ENCODE peak calls at places on chromosome 17, in eight cellular contexts. One of them, this sample, is unnamed.

GRCh38 chr17:73815474-73815873 is 171.2 kb upstream of the SDK2 start:
- DNase-seq in fibroblast of the aortic adventitia: no peak
- DNase-seq in A549: no peak
- DNase-seq in CD4-positive, alpha-beta T cell: no peak
- DNase-seq in MCF 10A: no peak
- DNase-seq in left ventricle myocardium inferior: no peak
- DNase-seq in IMR-90: no peak
- DNase-seq in lower leg skin: no peak
- DNase-seq in this sample: no peak

GRCh38 chr17:79294459-79295071 is 219.9 kb downstream of the ENGASE start:
- DNase-seq in lower leg skin: no peak
- DNase-seq in fibroblast of the aortic adventitia: peak; percentile 36
- DNase-seq in left ventricle myocardium inferior: peak; percentile 56
- DNase-seq in IMR-90: peak; percentile 29
- DNase-seq in MCF 10A: peak; percentile 57
- DNase-seq in A549: peak; percentile 51
- DNase-seq in CD4-positive, alpha-beta T cell: peak; percentile 20
- DNase-seq in this sample: peak; percentile 92

GRCh38 chr17:78585231-78585630 is 8.0 kb upstream of the DNAH17 start:
- DNase-seq in lower leg skin: no peak
- DNase-seq in left ventricle myocardium inferior: no peak
- DNase-seq in IMR-90: no peak
- DNase-seq in A549: no peak
- DNase-seq in fibroblast of the aortic adventitia: no peak
- DNase-seq in MCF 10A: no peak
- DNase-seq in CD4-positive, alpha-beta T cell: no peak
- DNase-seq in this sample: no peak

GRCh38 chr17:78082988-78083387 is 45.6 kb downstream of the TMC6 start:
- DNase-seq in MCF 10A: no peak
- DNase-seq in left ventricle myocardium inferior: no peak
- DNase-seq in fibroblast of the aortic adventitia: no peak
- DNase-seq in A549: no peak
- DNase-seq in CD4-positive, alpha-beta T cell: no peak
- DNase-seq in IMR-90: no peak
- DNase-seq in lower leg skin: no peak
- DNase-seq in this sample: no peak

GRCh38 chr17:13885953-13886889 is 183.1 kb upstream of the COX10 start:
- DNase-seq in lower leg skin: no peak
- DNase-seq in MCF 10A: no peak
- DNase-seq in A549: no peak
- DNase-seq in IMR-90: peak; percentile 69
- DNase-seq in fibroblast of the aortic adventitia: no peak
- DNase-seq in CD4-positive, alpha-beta T cell: no peak
- DNase-seq in left ventricle myocardium inferior: peak; percentile 57
- DNase-seq in this sample: no peak

GRCh38 chr17:2707721-2708584 is 3.6 kb downstream of the CLUH start:
- DNase-seq in IMR-90: no peak
- DNase-seq in left ventricle myocardium inferior: peak; percentile 84
- DNase-seq in fibroblast of the aortic adventitia: no peak
- DNase-seq in A549: peak; percentile 76
- DNase-seq in MCF 10A: no peak
- DNase-seq in lower leg skin: no peak
- DNase-seq in CD4-positive, alpha-beta T cell: no peak
- DNase-seq in this sample: no peak

GRCh38 chr17:63694229-63694973 is 5.5 kb downstream of the LIMD2 start:
- DNase-seq in IMR-90: no peak
- DNase-seq in MCF 10A: no peak
- DNase-seq in lower leg skin: no peak
- DNase-seq in CD4-positive, alpha-beta T cell: no peak
- DNase-seq in left ventricle myocardium inferior: no peak
- DNase-seq in A549: no peak
- DNase-seq in fibroblast of the aortic adventitia: no peak
- DNase-seq in this sample: no peak

GRCh38 chr17:72145972-72146755 is 25.3 kb downstream of the SOX9 start:
- DNase-seq in left ventricle myocardium inferior: no peak
- DNase-seq in MCF 10A: no peak
- DNase-seq in lower leg skin: no peak
- DNase-seq in CD4-positive, alpha-beta T cell: no peak
- DNase-seq in A549: no peak
- DNase-seq in fibroblast of the aortic adventitia: no peak
- DNase-seq in IMR-90: peak; percentile 60
- DNase-seq in this sample: no peak

GRCh38 chr17:69477204-69477899 is 62.9 kb downstream of the MAP2K6 start:
- DNase-seq in A549: no peak
- DNase-seq in IMR-90: no peak
- DNase-seq in lower leg skin: no peak
- DNase-seq in fibroblast of the aortic adventitia: no peak
- DNase-seq in MCF 10A: no peak
- DNase-seq in CD4-positive, alpha-beta T cell: no peak
- DNase-seq in left ventricle myocardium inferior: no peak
- DNase-seq in this sample: no peak

GRCh38 chr17:1125775-1126120 is 54.0 kb downstream of the ABR start:
- DNase-seq in lower leg skin: no peak
- DNase-seq in IMR-90: no peak
- DNase-seq in left ventricle myocardium inferior: no peak
- DNase-seq in CD4-positive, alpha-beta T cell: no peak
- DNase-seq in MCF 10A: no peak
- DNase-seq in fibroblast of the aortic adventitia: no peak
- DNase-seq in A549: no peak
- DNase-seq in this sample: no peak

GRCh38 chr17:58985265-58985810 is 121.3 kb downstream of the TRIM37 start:
- DNase-seq in left ventricle myocardium inferior: no peak
- DNase-seq in A549: no peak
- DNase-seq in MCF 10A: no peak
- DNase-seq in IMR-90: no peak
- DNase-seq in fibroblast of the aortic adventitia: no peak
- DNase-seq in CD4-positive, alpha-beta T cell: no peak
- DNase-seq in lower leg skin: no peak
- DNase-seq in this sample: no peak

GRCh38 chr17:79072544-79072943 is 2.1 kb upstream of the ENGASE start:
- DNase-seq in lower leg skin: no peak
- DNase-seq in A549: no peak
- DNase-seq in fibroblast of the aortic adventitia: no peak
- DNase-seq in CD4-positive, alpha-beta T cell: no peak
- DNase-seq in left ventricle myocardium inferior: no peak
- DNase-seq in IMR-90: no peak
- DNase-seq in MCF 10A: no peak
- DNase-seq in this sample: no peak

GRCh38 chr17:59362811-59363205 is 31.4 kb downstream of the YPEL2 start:
- DNase-seq in fibroblast of the aortic adventitia: no peak
- DNase-seq in CD4-positive, alpha-beta T cell: no peak
- DNase-seq in A549: no peak
- DNase-seq in lower leg skin: no peak
- DNase-seq in IMR-90: no peak
- DNase-seq in left ventricle myocardium inferior: no peak
- DNase-seq in MCF 10A: no peak
- DNase-seq in this sample: no peak

GRCh38 chr17:14310584-14310983 is 9.7 kb downstream of the HS3ST3B1 start:
- DNase-seq in MCF 10A: no peak
- DNase-seq in fibroblast of the aortic adventitia: no peak
- DNase-seq in CD4-positive, alpha-beta T cell: no peak
- DNase-seq in A549: no peak
- DNase-seq in left ventricle myocardium inferior: peak; percentile 25
- DNase-seq in IMR-90: no peak
- DNase-seq in lower leg skin: no peak
- DNase-seq in this sample: no peak

GRCh38 chr17:64781394-64781793 is 119.3 kb upstream of the SMURF2 start:
- DNase-seq in fibroblast of the aortic adventitia: no peak
- DNase-seq in left ventricle myocardium inferior: peak; percentile 69
- DNase-seq in MCF 10A: peak; percentile 37
- DNase-seq in lower leg skin: peak; percentile 61
- DNase-seq in CD4-positive, alpha-beta T cell: peak; percentile 51
- DNase-seq in IMR-90: no peak
- DNase-seq in A549: no peak
- DNase-seq in this sample: no peak

GRCh38 chr17:73973881-73974409 is 229.5 kb upstream of the RPL38 start:
- DNase-seq in CD4-positive, alpha-beta T cell: no peak
- DNase-seq in lower leg skin: no peak
- DNase-seq in left ventricle myocardium inferior: peak; percentile 31
- DNase-seq in IMR-90: no peak
- DNase-seq in A549: no peak
- DNase-seq in MCF 10A: no peak
- DNase-seq in fibroblast of the aortic adventitia: no peak
- DNase-seq in this sample: no peak

GRCh38 chr17:66975614-66976378 is 11.3 kb downstream of the CACNG4 start:
- DNase-seq in A549: peak; percentile 70
- DNase-seq in CD4-positive, alpha-beta T cell: no peak
- DNase-seq in MCF 10A: peak; percentile 60
- DNase-seq in lower leg skin: no peak
- DNase-seq in IMR-90: no peak
- DNase-seq in fibroblast of the aortic adventitia: no peak
- DNase-seq in left ventricle myocardium inferior: peak; percentile 39
- DNase-seq in this sample: no peak

GRCh38 chr17:9401434-9401833 is 174.2 kb downstream of the STX8 start:
- DNase-seq in MCF 10A: peak; percentile 63
- DNase-seq in CD4-positive, alpha-beta T cell: no peak
- DNase-seq in lower leg skin: no peak
- DNase-seq in A549: peak; percentile 28
- DNase-seq in IMR-90: peak; percentile 78
- DNase-seq in left ventricle myocardium inferior: no peak
- DNase-seq in fibroblast of the aortic adventitia: peak; percentile 51
- DNase-seq in this sample: no peak

GRCh38 chr17:73899839-73900238 is 255.6 kb upstream of the SDK2 start:
- DNase-seq in CD4-positive, alpha-beta T cell: no peak
- DNase-seq in A549: no peak
- DNase-seq in IMR-90: no peak
- DNase-seq in left ventricle myocardium inferior: no peak
- DNase-seq in fibroblast of the aortic adventitia: no peak
- DNase-seq in lower leg skin: no peak
- DNase-seq in MCF 10A: no peak
- DNase-seq in this sample: no peak

GRCh38 chr17:78391843-78392242 is 13.4 kb downstream of the PGS1 start:
- DNase-seq in MCF 10A: peak; percentile 60
- DNase-seq in IMR-90: peak; percentile 89
- DNase-seq in left ventricle myocardium inferior: no peak
- DNase-seq in lower leg skin: no peak
- DNase-seq in CD4-positive, alpha-beta T cell: no peak
- DNase-seq in fibroblast of the aortic adventitia: peak; percentile 47
- DNase-seq in A549: no peak
- DNase-seq in this sample: no peak

GRCh38 chr17:4004517-4005295 is 40.5 kb upstream of the ATP2A3 start:
- DNase-seq in IMR-90: no peak
- DNase-seq in A549: peak; percentile 81
- DNase-seq in CD4-positive, alpha-beta T cell: peak; percentile 62
- DNase-seq in left ventricle myocardium inferior: peak; percentile 46
- DNase-seq in fibroblast of the aortic adventitia: peak; percentile 21
- DNase-seq in MCF 10A: no peak
- DNase-seq in lower leg skin: no peak
- DNase-seq in this sample: peak; percentile 51

GRCh38 chr17:27741971-27742370 is 58.4 kb downstream of the NOS2 start:
- DNase-seq in CD4-positive, alpha-beta T cell: no peak
- DNase-seq in lower leg skin: no peak
- DNase-seq in left ventricle myocardium inferior: no peak
- DNase-seq in IMR-90: no peak
- DNase-seq in MCF 10A: no peak
- DNase-seq in A549: no peak
- DNase-seq in fibroblast of the aortic adventitia: no peak
- DNase-seq in this sample: no peak

GRCh38 chr17:30576326-30576861 is 99.2 kb downstream of the GOSR1 start:
- DNase-seq in A549: no peak
- DNase-seq in CD4-positive, alpha-beta T cell: no peak
- DNase-seq in MCF 10A: no peak
- DNase-seq in fibroblast of the aortic adventitia: no peak
- DNase-seq in left ventricle myocardium inferior: no peak
- DNase-seq in IMR-90: no peak
- DNase-seq in lower leg skin: no peak
- DNase-seq in this sample: no peak

GRCh38 chr17:574061-574460 is 140.6 kb downstream of the VPS53 start:
- DNase-seq in CD4-positive, alpha-beta T cell: no peak
- DNase-seq in lower leg skin: no peak
- DNase-seq in fibroblast of the aortic adventitia: peak; percentile 72
- DNase-seq in MCF 10A: no peak
- DNase-seq in left ventricle myocardium inferior: peak; percentile 44
- DNase-seq in IMR-90: peak; percentile 32
- DNase-seq in A549: no peak
- DNase-seq in this sample: no peak

GRCh38 chr17:74249966-74250365 is 24.1 kb upstream of the DNAI2 start:
- DNase-seq in MCF 10A: no peak
- DNase-seq in IMR-90: no peak
- DNase-seq in left ventricle myocardium inferior: no peak
- DNase-seq in A549: no peak
- DNase-seq in lower leg skin: no peak
- DNase-seq in fibroblast of the aortic adventitia: no peak
- DNase-seq in CD4-positive, alpha-beta T cell: no peak
- DNase-seq in this sample: no peak

GRCh38 chr17:16439303-16439791 is 24.0 kb downstream of the TRPV2 start:
- DNase-seq in fibroblast of the aortic adventitia: peak; percentile 45
- DNase-seq in lower leg skin: no peak
- DNase-seq in CD4-positive, alpha-beta T cell: no peak
- DNase-seq in MCF 10A: no peak
- DNase-seq in A549: no peak
- DNase-seq in left ventricle myocardium inferior: no peak
- DNase-seq in IMR-90: no peak
- DNase-seq in this sample: no peak

GRCh38 chr17:28267720-28268609 is 51.0 kb upstream of the TMEM97 start:
- DNase-seq in A549: no peak
- DNase-seq in MCF 10A: no peak
- DNase-seq in IMR-90: no peak
- DNase-seq in left ventricle myocardium inferior: no peak
- DNase-seq in lower leg skin: no peak
- DNase-seq in fibroblast of the aortic adventitia: no peak
- DNase-seq in CD4-positive, alpha-beta T cell: no peak
- DNase-seq in this sample: no peak

GRCh38 chr17:80984749-80985148 is 6.9 kb upstream of the CHMP6 start:
- DNase-seq in A549: no peak
- DNase-seq in IMR-90: peak; percentile 96
- DNase-seq in MCF 10A: peak; percentile 46
- DNase-seq in fibroblast of the aortic adventitia: peak; percentile 93
- DNase-seq in left ventricle myocardium inferior: no peak
- DNase-seq in lower leg skin: peak; percentile 46
- DNase-seq in CD4-positive, alpha-beta T cell: no peak
- DNase-seq in this sample: no peak
- TF ChIP-seq CTCF in A549: no peak
- TF ChIP-seq CTCF in IMR-90: peak; percentile 57
- TF ChIP-seq CTCF in MCF 10A: no peak
- TF ChIP-seq CTCF in fibroblast of the aortic adventitia: peak; percentile 48
- TF ChIP-seq CTCF in left ventricle myocardium inferior: no peak
- TF ChIP-seq CTCF in lower leg skin: no peak
- TF ChIP-seq CTCF in CD4-positive, alpha-beta T cell: no peak
- TF ChIP-seq CTCF in this sample: no peak

GRCh38 chr17:50036455-50037320 is 19.2 kb upstream of the ITGA3 start:
- DNase-seq in fibroblast of the aortic adventitia: no peak
- DNase-seq in lower leg skin: no peak
- DNase-seq in left ventricle myocardium inferior: no peak
- DNase-seq in CD4-positive, alpha-beta T cell: no peak
- DNase-seq in IMR-90: no peak
- DNase-seq in A549: no peak
- DNase-seq in MCF 10A: no peak
- DNase-seq in this sample: no peak
- TF ChIP-seq CTCF in fibroblast of the aortic adventitia: no peak
- TF ChIP-seq CTCF in lower leg skin: no peak
- TF ChIP-seq CTCF in left ventricle myocardium inferior: no peak
- TF ChIP-seq CTCF in CD4-positive, alpha-beta T cell: no peak
- TF ChIP-seq CTCF in IMR-90: no peak
- TF ChIP-seq CTCF in A549: no peak
- TF ChIP-seq CTCF in MCF 10A: no peak
- TF ChIP-seq CTCF in this sample: no peak

GRCh38 chr17:82933911-82934310 is 94.1 kb upstream of the ZNF750 start:
- DNase-seq in IMR-90: no peak
- DNase-seq in fibroblast of the aortic adventitia: no peak
- DNase-seq in MCF 10A: no peak
- DNase-seq in A549: no peak
- DNase-seq in lower leg skin: no peak
- DNase-seq in left ventricle myocardium inferior: peak; percentile 7
- DNase-seq in CD4-positive, alpha-beta T cell: no peak
- DNase-seq in this sample: no peak
- TF ChIP-seq CTCF in IMR-90: no peak
- TF ChIP-seq CTCF in fibroblast of the aortic adventitia: no peak
- TF ChIP-seq CTCF in MCF 10A: no peak
- TF ChIP-seq CTCF in A549: no peak
- TF ChIP-seq CTCF in lower leg skin: no peak
- TF ChIP-seq CTCF in left ventricle myocardium inferior: no peak
- TF ChIP-seq CTCF in CD4-positive, alpha-beta T cell: no peak
- TF ChIP-seq CTCF in this sample: peak; percentile 24

GRCh38 chr17:34255841-34256240 is 756 bp downstream of the CCL2 start:
- DNase-seq in IMR-90: no peak
- DNase-seq in fibroblast of the aortic adventitia: no peak
- DNase-seq in CD4-positive, alpha-beta T cell: no peak
- DNase-seq in lower leg skin: no peak
- DNase-seq in MCF 10A: no peak
- DNase-seq in A549: no peak
- DNase-seq in left ventricle myocardium inferior: no peak
- DNase-seq in this sample: no peak
- TF ChIP-seq CTCF in IMR-90: no peak
- TF ChIP-seq CTCF in fibroblast of the aortic adventitia: no peak
- TF ChIP-seq CTCF in CD4-positive, alpha-beta T cell: no peak
- TF ChIP-seq CTCF in lower leg skin: no peak
- TF ChIP-seq CTCF in MCF 10A: no peak
- TF ChIP-seq CTCF in A549: no peak
- TF ChIP-seq CTCF in left ventricle myocardium inferior: no peak
- TF ChIP-seq CTCF in this sample: no peak

This sample was measured in progenitor cell of endocrine pancreas.